ENCODE peak calls at places on chromosomes 12 and 14, in eight cellular contexts. U is endothelial cell of umbilical vein; A is dorsolateral prefrontal cortex; D is activated CD4-positive, CD25-positive, alpha-beta regulatory T cell; O is M059J; F is stimulated activated CD4-positive, alpha-beta T cell treated with anti-CD3 and anti-CD28 coated beads, Interleukin-4, amount 100 ng/mL, for 1 hour; P is tibial nerve; C is cardiac muscle cell. R is an unnamed sample.

GRCh38 chr12:124613151-124613585 is 45.8 kb upstream of the NCOR2 start:
- DNase-seq in U (peak), A (no peak), D (no peak), O (peak), F (no peak), P (no peak), C (no peak), R (peak)

GRCh38 chr14:37901978-37902377 is 305.7 kb upstream of the SSTR1 start:
- DNase-seq in U (no peak), A (no peak), D (no peak), O (peak), F (no peak), P (peak), C (no peak), R (no peak)

GRCh38 chr14:71799831-71800230 is 132.4 kb upstream of the RGS6 start:
- DNase-seq in U (no peak), A (no peak), D (no peak), O (no peak), F (no peak), P (no peak), C (no peak), R (no peak)

GRCh38 chr12:95733156-95733825 is 57.3 kb downstream of the NTN4 start:
- DNase-seq in U (peak), A (no peak), D (no peak), O (peak), F (no peak), P (no peak), C (no peak), R (no peak)

GRCh38 chr14:100321473-100322137 is 1.5 kb upstream of the SLC25A47 start:
- DNase-seq in U (no peak), A (no peak), D (no peak), O (no peak), F (no peak), P (no peak), C (no peak), R (no peak)

GRCh38 chr14:93007225-93007997 is 84.5 kb downstream of the CHGA start:
- DNase-seq in U (no peak), A (peak), D (no peak), O (peak), F (no peak), P (no peak), C (no peak), R (no peak)

GRCh38 chr12:121678721-121679300 is 9.4 kb upstream of the MORN3 start:
- DNase-seq in U (no peak), A (no peak), D (no peak), O (no peak), F (no peak), P (no peak), C (peak), R (no peak)

GRCh38 chr12:6494968-6495367 is 1.1 kb downstream of the NCAPD2 start:
- DNase-seq in U (no peak), A (no peak), D (no peak), O (peak), F (no peak), P (no peak), C (no peak), R (no peak)

GRCh38 chr12:123494124-123494843 is 36.3 kb downstream of the SNRNP35 start:
- DNase-seq in U (no peak), A (no peak), D (no peak), O (no peak), F (no peak), P (no peak), C (no peak), R (no peak)

GRCh38 chr12:106188249-106188648 is 49.5 kb upstream of the NUAK1 start:
- DNase-seq in U (no peak), A (no peak), D (no peak), O (no peak), F (no peak), P (no peak), C (no peak), R (no peak)

GRCh38 chr14:91059576-91060471 is 617 bp downstream of the RPS6KA5 start:
- DNase-seq in U (peak), A (no peak), D (peak), O (peak), F (peak), P (no peak), C (peak), R (peak)

GRCh38 chr12:7981446-7981845 is 45.5 kb upstream of the SLC2A3 start:
- DNase-seq in U (no peak), A (no peak), D (no peak), O (no peak), F (no peak), P (no peak), C (no peak), R (no peak)

R was measured in SK-N-DZ.